ENCODE peak calls at places on chromosomes 3 and 15, in seven cellular contexts. E is heart right ventricle, F is trophoblast cell, T is OCI-LY7, Y is pancreas, B is stomach, V is mucosa of descending colon. U is an unnamed sample.
A peak's percentile ranks its signal among the peaks of the same experiment; 100 is the strongest.

GRCh38 chr15:66043264-66043663 is 174.0 kb downstream of the RAB11A start:
- DNase-seq in E (no peak), F (no peak), T (no peak), Y (peak; percentile 64), B (peak; percentile 81), V (peak; percentile 60), U (no peak)

GRCh38 chr15:71167445-71168162 is 52.3 kb downstream of the THSD4 start:
- DNase-seq in E (no peak), F (no peak), T (no peak), Y (no peak), B (no peak), V (no peak), U (no peak)

GRCh38 chr3:46110701-46111493 is 83.6 kb upstream of the XCR1 start:
- DNase-seq in E (no peak), F (peak; percentile 82), T (no peak), Y (no peak), B (no peak), V (peak; percentile 79), U (no peak)

GRCh38 chr3:160471892-160472291 is 22.3 kb upstream of the TRIM59 start:
- DNase-seq in E (no peak), F (no peak), T (no peak), Y (no peak), B (no peak), V (no peak), U (no peak)

GRCh38 chr3:182450942-182451607 is 342.2 kb upstream of the ATP11B start:
- DNase-seq in E (no peak), F (no peak), T (no peak), Y (no peak), B (no peak), V (no peak), U (no peak)

GRCh38 chr3:131610174-131610573 is 107.4 kb upstream of the MRPL3 start:
- DNase-seq in E (no peak), F (no peak), T (no peak), Y (no peak), B (no peak), V (no peak), U (no peak)

GRCh38 chr15:72491768-72492167 is 17.6 kb downstream of the ARIH1 start:
- DNase-seq in E (no peak), F (no peak), T (no peak), Y (no peak), B (no peak), V (no peak), U (no peak)

GRCh38 chr3:146542179-146542578 is 2.2 kb downstream of the PLSCR1 start:
- DNase-seq in E (no peak), F (peak; percentile 75), T (no peak), Y (peak; percentile 25), B (no peak), V (peak; percentile 22), U (no peak)

GRCh38 chr3:85148056-85148455 is 189.3 kb downstream of the CADM2 start:
- DNase-seq in E (no peak), F (no peak), T (no peak), Y (no peak), B (no peak), V (no peak), U (no peak)

GRCh38 chr3:129315386-129315991 is 36.8 kb downstream of the HMCES start:
- DNase-seq in E (peak; percentile 36), F (peak; percentile 70), T (peak; percentile 78), Y (peak; percentile 48), B (peak; percentile 44), V (peak; percentile 46), U (peak; percentile 87)

GRCh38 chr15:66786222-66786621 is 84.2 kb downstream of the SMAD6 start:
- DNase-seq in E (no peak), F (no peak), T (no peak), Y (no peak), B (no peak), V (no peak), U (peak; percentile 4)

GRCh38 chr3:184773341-184774186 is 38.4 kb upstream of the VPS8 start:
- DNase-seq in E (peak; percentile 30), F (no peak), T (no peak), Y (no peak), B (no peak), V (no peak), U (peak; percentile 73)

GRCh38 chr3:23264413-23264812 is 61.3 kb downstream of the UBE2E2 start:
- DNase-seq in E (no peak), F (peak; percentile 30), T (no peak), Y (no peak), B (no peak), V (no peak), U (no peak)

GRCh38 chr3:38758557-38758956 is 57.5 kb downstream of the SCN10A start:
- DNase-seq in E (no peak), F (no peak), T (no peak), Y (no peak), B (no peak), V (no peak), U (peak; percentile 54)

GRCh38 chr3:196519738-196520122 is 4.6 kb upstream of the SMCO1 start:
- DNase-seq in E (no peak), F (no peak), T (peak; percentile 46), Y (no peak), B (no peak), V (peak; percentile 27), U (no peak)

GRCh38 chr15:90192961-90193786 is 8.0 kb upstream of the SEMA4B start:
- DNase-seq in E (no peak), F (no peak), T (no peak), Y (no peak), B (no peak), V (peak; percentile 22), U (peak; percentile 27)

GRCh38 chr3:124837730-124838186 is 49.4 kb downstream of the ITGB5 start:
- DNase-seq in E (peak; percentile 78), F (peak; percentile 73), T (no peak), Y (no peak), B (peak; percentile 43), V (peak; percentile 66), U (peak; percentile 90)

GRCh38 chr15:84588053-84588874 is 12.5 kb upstream of the ZSCAN2 start:
- DNase-seq in E (peak; percentile 86), F (peak; percentile 87), T (peak; percentile 88), Y (peak; percentile 90), B (peak; percentile 91), V (peak; percentile 88), U (peak; percentile 94)

GRCh38 chr3:52126036-52126435 is 28.2 kb downstream of the POC1A start:
- DNase-seq in E (no peak), F (no peak), T (no peak), Y (no peak), B (no peak), V (no peak), U (peak; percentile 19)

GRCh38 chr3:79111375-79112052 is 656.3 kb downstream of the ROBO1 start:
- DNase-seq in E (no peak), F (no peak), T (no peak), Y (no peak), B (no peak), V (no peak), U (no peak)

GRCh38 chr15:67157779-67158366 is 92.5 kb downstream of the SMAD3 start:
- DNase-seq in E (no peak), F (no peak), T (no peak), Y (no peak), B (no peak), V (no peak), U (no peak)

GRCh38 chr3:131981381-131981780 is 53.4 kb downstream of the CPNE4 start:
- DNase-seq in E (no peak), F (no peak), T (no peak), Y (no peak), B (no peak), V (no peak), U (no peak)

DNA sequence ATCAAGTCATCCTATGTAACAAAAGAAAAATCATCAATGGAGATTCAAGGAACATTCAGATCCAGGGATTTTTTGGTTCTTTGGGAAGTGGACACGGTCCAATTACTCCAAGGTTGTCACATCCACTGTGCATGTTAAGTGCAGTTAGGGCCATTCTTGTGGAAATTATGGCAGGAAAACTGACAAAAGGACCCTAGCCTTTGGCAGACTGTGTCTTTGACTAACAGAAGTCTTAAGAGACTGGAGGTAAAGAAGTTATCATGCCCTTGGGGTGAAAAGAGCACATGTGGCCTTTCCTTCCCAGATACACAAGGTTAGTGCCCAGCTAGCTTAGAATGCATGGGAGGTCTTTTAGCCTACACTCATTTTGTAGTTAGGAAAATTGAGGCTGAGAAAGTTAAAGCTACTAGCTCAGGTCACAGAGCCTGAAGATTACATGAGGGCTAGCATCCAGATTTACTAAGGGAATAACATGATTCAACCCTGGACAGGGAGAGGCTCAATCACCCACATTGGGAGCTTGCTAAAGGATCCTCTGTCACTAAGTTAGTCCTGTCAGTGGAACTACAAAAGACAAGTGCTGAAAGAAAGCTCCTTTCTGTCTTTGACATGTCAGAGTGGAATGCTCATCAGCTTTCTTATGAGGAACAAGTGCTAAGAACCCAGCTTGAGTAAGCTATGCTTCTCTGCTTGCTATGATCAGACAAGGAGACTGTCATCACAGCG is 74.8 kb downstream of the MB21D2 start:
- DNase-seq in E (no peak), F (no peak), T (no peak), Y (no peak), B (no peak), V (no peak), U (no peak)
- H3K4me1 ChIP-seq in E (peaks cover 22% of the 10 kb centered on the region), F (no peaks in the 10 kb centered on the region), T (no peaks in the 10 kb centered on the region), Y (no peaks in the 10 kb centered on the region), B (peaks cover 5% of the 10 kb centered on the region), V (no peaks in the 10 kb centered on the region), U (no peaks in the 10 kb centered on the region)

GRCh38 chr15:68816158-68816557 is 4.5 kb downstream of the ANP32A start:
- DNase-seq in E (no peak), F (no peak), T (peak; percentile 27), Y (no peak), B (no peak), V (no peak), U (no peak)
- H3K4me3 ChIP-seq in E (no peak overlapping the region), F (no peak overlapping the region), T (peak overlapping the region; percentile 95), Y (no peak overlapping the region), B (no peak overlapping the region), V (no peak overlapping the region), U (peak overlapping the region; percentile 94)

DNA sequence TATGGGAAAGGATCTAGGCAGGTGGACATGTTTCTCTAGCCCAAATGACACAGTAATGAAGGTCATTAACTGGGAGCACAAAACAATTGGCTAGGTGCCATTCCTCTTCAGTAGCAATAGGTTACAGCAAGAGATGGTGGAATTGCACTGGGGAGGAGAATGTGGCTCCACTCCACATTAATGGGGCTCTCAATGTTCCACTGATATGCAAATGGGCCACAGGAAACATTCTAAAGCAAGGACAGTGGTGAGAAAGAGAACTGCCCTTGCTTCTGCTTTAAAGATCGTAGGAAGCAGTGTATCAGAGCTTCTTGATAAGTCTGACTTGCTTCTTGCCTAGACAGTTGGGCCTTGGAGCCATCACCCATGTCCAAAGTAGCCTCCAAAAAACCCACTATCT is 271.4 kb upstream of the PPP2R3A start:
- DNase-seq in E (no peak), F (no peak), T (no peak), Y (no peak), B (no peak), V (no peak), U (no peak)
- H3K4me1 ChIP-seq in E (no peaks in the 10 kb centered on the region), F (no peaks in the 10 kb centered on the region), T (no peaks in the 10 kb centered on the region), Y (no peaks in the 10 kb centered on the region), B (no peaks in the 10 kb centered on the region), V (no peaks in the 10 kb centered on the region), U (no peaks in the 10 kb centered on the region)

GRCh38 chr3:138092023-138092422 is 23.4 kb downstream of the DZIP1L start:
- DNase-seq in E (no peak), F (no peak), T (no peak), Y (no peak), B (no peak), V (no peak), U (no peak)

GRCh38 chr3:138099417-138099816 is 16.0 kb downstream of the DZIP1L start:
- DNase-seq in E (no peak), F (peak; percentile 7), T (no peak), Y (no peak), B (no peak), V (no peak), U (no peak)

GRCh38 chr3:138093721-138094120 is 21.7 kb downstream of the DZIP1L start:
- DNase-seq in E (no peak), F (no peak), T (no peak), Y (no peak), B (no peak), V (no peak), U (no peak)

GRCh38 chr3:138097192-138097829 is 18.1 kb downstream of the DZIP1L start:
- DNase-seq in E (no peak), F (peak; percentile 39), T (no peak), Y (no peak), B (no peak), V (no peak), U (no peak)
- H3K4me3 ChIP-seq in E (no peak overlapping the region), F (no peak overlapping the region), T (no peak overlapping the region), Y (no peak overlapping the region), B (no peak overlapping the region), V (no peak overlapping the region), U (no peak overlapping the region)

U was measured in kidney.